ENCODE peak calls at places on chromosomes 11 and 22, in seven cellular contexts. N, Q, U, H, S, D and K are unnamed samples.

GRCh38 chr22:37189011-37189466 is 992 bp upstream of the C1QTNF6 start:
- DNase-seq in D (no peak), S (no peak), H (no peak), Q (no peak), N (no peak), U (no peak), K (no peak)

GRCh38 chr11:105244157-105244820 is 104.7 kb upstream of the CARD18 start:
- DNase-seq in D (no peak), U (no peak), Q (no peak), H (no peak), S (no peak), N (peak), K (peak)

GRCh38 chr11:130180491-130180890 is 20.9 kb downstream of the ST14 start:
- DNase-seq in N (no peak), D (no peak), U (no peak), Q (no peak), S (no peak), H (no peak), K (no peak)

GRCh38 chr22:36323182-36323854 is 64.4 kb downstream of the MYH9 start:
- DNase-seq in S (no peak), D (no peak), Q (peak), H (no peak), U (no peak), N (no peak), K (no peak)

GRCh38 chr11:66556086-66556485 is 9.4 kb downstream of the ACTN3 start:
- DNase-seq in U (no peak), N (no peak), D (no peak), H (no peak), Q (no peak), S (no peak), K (no peak)

GRCh38 chr11:1453611-1454386 is 32.8 kb downstream of the MOB2 start:
- DNase-seq in N (peak), H (peak), S (no peak), U (peak), Q (no peak), D (no peak), K (peak)

GRCh38 chr22:36081023-36081431 is 52.4 kb upstream of the RBFOX2 start:
- DNase-seq in U (no peak), H (no peak), D (no peak), N (no peak), S (no peak), Q (no peak), K (no peak)

GRCh38 chr11:95688501-95689222 is 100.9 kb downstream of the FAM76B start:
- DNase-seq in Q (no peak), S (no peak), D (no peak), U (no peak), N (no peak), H (peak), K (no peak)

GRCh38 chr22:29270475-29271271 is 2.6 kb downstream of the EWSR1 start:
- DNase-seq in D (no peak), H (no peak), Q (no peak), U (no peak), N (no peak), S (peak), K (no peak)

GRCh38 chr22:19992481-19992911 is 24.1 kb downstream of the ARVCF start:
- DNase-seq in N (no peak), U (no peak), H (no peak), S (no peak), D (no peak), Q (no peak), K (no peak)